ENCODE peak calls at places on chromosomes 11 and 22, in nine cellular contexts. C, M, Z, S, B, W, J, H and R are unnamed samples.

GRCh38 chr22:29129644-29130201 is 56.9 kb downstream of the KREMEN1 start:
- DNase-seq in C (no peak), M (no peak), Z (no peak), S (no peak), B (no peak), W (no peak), J (no peak), H (no peak), R (no peak)

GRCh38 chr22:33389927-33390326 is 331.7 kb upstream of the SYN3 start:
- DNase-seq in C (no peak), M (no peak), Z (no peak), S (no peak), B (no peak), W (peak; percentile 20), J (no peak), H (peak; percentile 41), R (no peak)

GRCh38 chr11:21806508-21806907 is 386.4 kb upstream of the ANO5 start:
- DNase-seq in C (no peak), M (no peak), Z (no peak), S (no peak), B (no peak), W (no peak), J (no peak), H (no peak), R (no peak)

GRCh38 chr11:19673924-19674390 is 38.7 kb upstream of the NAV2 start:
- DNase-seq in C (no peak), M (no peak), Z (no peak), S (no peak), B (no peak), W (no peak), J (no peak), H (no peak), R (no peak)

GRCh38 chr11:101721270-101721669 is 137.5 kb upstream of the TRPC6 start:
- DNase-seq in C (no peak), M (no peak), Z (peak; percentile 23), S (no peak), B (no peak), W (no peak), J (no peak), H (peak; percentile 1), R (no peak)

GRCh38 chr11:20966489-20966888 is 297.1 kb downstream of the NELL1 start:
- DNase-seq in C (no peak), M (no peak), Z (no peak), S (no peak), B (no peak), W (no peak), J (no peak), H (no peak), R (no peak)

GRCh38 chr11:2433106-2433925 is 11.0 kb downstream of the TRPM5 start:
- DNase-seq in C (no peak), M (no peak), Z (no peak), S (no peak), B (no peak), W (no peak), J (no peak), H (no peak), R (no peak)

GRCh38 chr11:102171101-102171500 is 60.9 kb downstream of the YAP1 start:
- DNase-seq in C (no peak), M (no peak), Z (no peak), S (no peak), B (no peak), W (peak; percentile 86), J (no peak), H (peak; percentile 85), R (no peak)

GRCh38 chr11:76598426-76598839 is 72.1 kb downstream of the LRRC32 start:
- DNase-seq in C (peak; percentile 60), M (peak; percentile 50), Z (peak; percentile 64), S (no peak), B (peak; percentile 30), W (no peak), J (peak; percentile 51), H (peak; percentile 56), R (no peak)

GRCh38 chr22:39488563-39489083 is 13.5 kb upstream of the MIEF1 start:
- DNase-seq in C (no peak), M (no peak), Z (no peak), S (no peak), B (no peak), W (no peak), J (no peak), H (no peak), R (no peak)

GRCh38 chr11:61626580-61627380 is 45.9 kb upstream of the SYT7 start:
- DNase-seq in C (peak; percentile 83), M (no peak), Z (no peak), S (no peak), B (no peak), W (no peak), J (no peak), H (peak; percentile 36), R (peak; percentile 94)

GRCh38 chr22:23065495-23066122 is 4.7 kb upstream of the GNAZ start:
- DNase-seq in C (no peak), M (no peak), Z (no peak), S (no peak), B (no peak), W (no peak), J (no peak), H (no peak), R (no peak)

GRCh38 chr11:57903441-57904123 is 120.1 kb upstream of the OR9Q1 start:
- DNase-seq in C (peak; percentile 31), M (no peak), Z (peak; percentile 45), S (peak; percentile 73), B (peak; percentile 42), W (no peak), J (no peak), H (peak; percentile 10), R (no peak)

GRCh38 chr11:122788781-122789535 is 49.3 kb upstream of the CRTAM start:
- DNase-seq in C (no peak), M (no peak), Z (no peak), S (no peak), B (no peak), W (no peak), J (no peak), H (no peak), R (no peak)

GRCh38 chr22:24744638-24745037 is 29.9 kb downstream of the PIWIL3 start:
- DNase-seq in C (no peak), M (no peak), Z (no peak), S (no peak), B (no peak), W (peak; percentile 9), J (no peak), H (no peak), R (no peak)

GRCh38 chr11:126039485-126040271 is 23.0 kb downstream of the CDON start:
- DNase-seq in C (no peak), M (no peak), Z (no peak), S (no peak), B (no peak), W (no peak), J (no peak), H (peak; percentile 5), R (no peak)

GRCh38 chr22:22721681-22722309 is 77.4 kb downstream of the GGTLC2 start:
- DNase-seq in C (no peak), M (no peak), Z (no peak), S (peak; percentile 38), B (peak; percentile 78), W (peak; percentile 44), J (no peak), H (peak; percentile 83), R (no peak)

GRCh38 chr11:134101292-134101691 is 32.4 kb downstream of the JAM3 start:
- DNase-seq in C (no peak), M (no peak), Z (no peak), S (no peak), B (no peak), W (peak; percentile 74), J (no peak), H (peak; percentile 67), R (no peak)

GRCh38 chr11:82994615-82995014 is 77.1 kb downstream of the RAB30 start:
- DNase-seq in C (no peak), M (no peak), Z (no peak), S (no peak), B (no peak), W (peak; percentile 48), J (no peak), H (no peak), R (peak; percentile 31)

GRCh38 chr11:47715082-47715669 is at the start of gene AGBL2:
- DNase-seq in C (peak; percentile 72), M (peak; percentile 53), Z (peak; percentile 69), S (no peak), B (peak; percentile 91), W (peak; percentile 88), J (peak; percentile 83), H (peak; percentile 50), R (no peak)

GRCh38 chr22:47210686-47211085 is 448.2 kb downstream of the TBC1D22A start:
- DNase-seq in C (no peak), M (no peak), Z (no peak), S (no peak), B (no peak), W (no peak), J (no peak), H (no peak), R (no peak)